ENCODE peak calls at places on chromosome 13, in four cellular contexts. G is activated effector memory CD4-positive, alpha-beta T cell treated with anti-CD3 and anti-CD28 coated beads, Interleukin-2, amount 50 U/mL, for 16 hours; S is adrenal gland; I is GM13976. M is an unnamed sample.

GRCh38 chr13:77448689-77449088 is 86.8 kb upstream of the SCEL start:
- DNase-seq in S (peak), I (no peak), G (no peak), M (no peak)

GRCh38 chr13:26867451-26868067 is 107.0 kb upstream of the GPR12 start:
- DNase-seq in S (peak), G (no peak), I (peak), M (peak)

GRCh38 chr13:40404407-40404806 is 262.0 kb downstream of the FOXO1 start:
- DNase-seq in G (no peak), I (no peak), S (no peak), M (no peak)

GRCh38 chr13:98232456-98232855 is 55.4 kb upstream of the RNF113B start:
- DNase-seq in I (no peak), G (no peak), S (no peak), M (no peak)

GRCh38 chr13:99382428-99383133 is 75.4 kb upstream of the GPR183 start:
- DNase-seq in I (peak), S (no peak), G (peak), M (no peak)

GRCh38 chr13:31556376-31556775 is 182.9 kb upstream of the RXFP2 start:
- DNase-seq in S (no peak), I (no peak), G (no peak), M (no peak)

GRCh38 chr13:94322925-94323324 is 156.6 kb downstream of the DCT start:
- DNase-seq in S (no peak), I (no peak), G (no peak), M (no peak)

GRCh38 chr13:113454936-113455335 is 1.6 kb upstream of the ADPRHL1 start:
- DNase-seq in I (no peak), G (no peak), S (no peak), M (no peak)

GRCh38 chr13:38350114-38350617 is 515 bp downstream of the UFM1 start:
- DNase-seq in S (peak), G (peak), I (peak), M (peak)

GRCh38 chr13:73060251-73061160 is 1.7 kb downstream of the KLF5 start:
- DNase-seq in G (no peak), I (peak), S (no peak), M (no peak)

GRCh38 chr13:40895715-40896184 is 106.3 kb downstream of the SLC25A15 start:
- DNase-seq in S (no peak), I (no peak), G (no peak), M (no peak)

GRCh38 chr13:53073711-53074110 is 45.1 kb downstream of the OLFM4 start:
- DNase-seq in I (no peak), S (no peak), G (no peak), M (no peak)

GRCh38 chr13:24725379-24725778 is 38.6 kb upstream of the RNF17 start:
- DNase-seq in G (no peak), S (no peak), I (no peak), M (no peak)

GRCh38 chr13:109785141-109785891 is 1.1 kb downstream of the IRS2 start:
- DNase-seq in I (no peak), S (peak), G (peak), M (peak)

GRCh38 chr13:99436013-99436412 is 65.3 kb upstream of the TM9SF2 start:
- DNase-seq in I (no peak), S (no peak), G (no peak), M (no peak)

GRCh38 chr13:106028916-106029315 is 506.5 kb downstream of the EFNB2 start:
- DNase-seq in S (no peak), G (no peak), I (no peak), M (no peak)

GRCh38 chr13:40236566-40237168 is 429.8 kb downstream of the FOXO1 start:
- DNase-seq in G (no peak), I (no peak), S (no peak), M (no peak)

GRCh38 chr13:60398949-60399589 is 2.0 kb downstream of the TDRD3 start:
- DNase-seq in I (no peak), S (no peak), G (no peak), M (no peak)

GRCh38 chr13:62887046-62887445 is 1471.4 kb upstream of the PCDH20 start:
- DNase-seq in G (peak), I (no peak), S (no peak), M (no peak)

GRCh38 chr13:53151692-53152421 is 123.2 kb downstream of the OLFM4 start:
- DNase-seq in G (no peak), I (peak), S (no peak), M (peak)

GRCh38 chr13:35690546-35690945 is 214.1 kb upstream of the MAB21L1 start:
- DNase-seq in I (no peak), S (no peak), G (no peak), M (no peak)

GRCh38 chr13:84917252-84917878 is 881.9 kb downstream of the SLITRK6 start:
- DNase-seq in I (peak), G (no peak), S (no peak), M (no peak)

GRCh38 chr13:44231786-44232516 is 141.7 kb upstream of the SERP2 start:
- DNase-seq in G (no peak), I (no peak), S (peak), M (no peak)

GRCh38 chr13:26463848-26464247 is 93.6 kb upstream of the WASF3 start:
- DNase-seq in S (no peak), I (no peak), G (no peak), M (no peak)

GRCh38 chr13:106424805-106425204 is 110.7 kb downstream of the EFNB2 start:
- DNase-seq in I (no peak), S (no peak), G (no peak), M (no peak)

GRCh38 chr13:67119481-67119883 is 110.7 kb downstream of the PCDH9 start:
- DNase-seq in I (no peak), S (no peak), G (no peak), M (no peak)

GRCh38 chr13:27730191-27730590 is 62.1 kb upstream of the GSX1 start:
- DNase-seq in I (no peak), G (no peak), S (no peak), M (no peak)

GRCh38 chr13:50127017-50127725 is 111.9 kb downstream of the KCNRG start:
- DNase-seq in S (no peak), G (peak), I (peak), M (peak)

GRCh38 chr13:98888890-98889279 is 89.0 kb downstream of the DOCK9 start:
- DNase-seq in G (no peak), S (no peak), I (no peak), M (no peak)

GRCh38 chr13:66546534-66547379 is 683.4 kb downstream of the PCDH9 start:
- DNase-seq in G (no peak), I (no peak), S (no peak), M (no peak)

GRCh38 chr13:41509996-41510395 is 52.6 kb downstream of the RGCC start:
- DNase-seq in I (no peak), G (no peak), S (no peak), M (no peak)

GRCh38 chr13:112839347-112840105 is 129.5 kb upstream of the MCF2L start:
- DNase-seq in G (no peak), S (peak), I (no peak), M (no peak)

GRCh38 chr13:78940444-78940843 is 281.5 kb upstream of the OBI1 start:
- DNase-seq in G (no peak), I (no peak), S (no peak), M (no peak)

GRCh38 chr13:41465215-41465907 is 8.0 kb downstream of the RGCC start:
- DNase-seq in G (peak), S (peak), I (peak), M (peak)

GRCh38 chr13:102286326-102286725 is 115.5 kb downstream of the FGF14 start:
- DNase-seq in I (no peak), S (no peak), G (no peak), M (no peak)

M was measured in GM20000.